ENCODE peak calls at places on chromosomes 2 and 18, in five cellular contexts. A is A549, V is IMR-90, O is K562, F is GM12878. U is an unnamed sample.

GRCh38 chr2:166314022-166314759 is 61.6 kb downstream of the SCN9A start:
- DNase-seq in V (peak; percentile 94), O (no peak), A (no peak), F (no peak), U (no peak)

GRCh38 chr2:64939332-64939917 is 49.8 kb upstream of the SLC1A4 start:
- DNase-seq in F (peak; percentile 75), A (no peak), V (no peak), O (no peak), U (peak; percentile 22)

GRCh38 chr2:218030409-218031195 is 27.8 kb upstream of the TNS1 start:
- DNase-seq in A (no peak), F (no peak), O (no peak), V (no peak), U (no peak)

GRCh38 chr18:75554644-75555043 is 127.1 kb upstream of the SMIM21 start:
- DNase-seq in F (no peak), V (no peak), O (no peak), A (no peak), U (no peak)

GRCh38 chr18:59383831-59384230 is 24.8 kb upstream of the LMAN1 start:
- DNase-seq in F (no peak), V (no peak), A (no peak), O (no peak), U (no peak)

GRCh38 chr2:86397989-86398388 is 43.2 kb upstream of the KDM3A start:
- DNase-seq in A (no peak), V (no peak), O (peak; percentile 62), F (no peak), U (peak; percentile 23)

GRCh38 chr2:71494523-71495155 is 41.3 kb downstream of the DYSF start:
- DNase-seq in O (no peak), F (no peak), A (no peak), V (no peak), U (no peak)

GRCh38 chr2:84481702-84482101 is 22.6 kb upstream of the SUCLG1 start:
- DNase-seq in A (no peak), F (no peak), V (peak; percentile 77), O (no peak), U (no peak)

GRCh38 chr2:234725528-234726264 is 226.1 kb upstream of the SH3BP4 start:
- DNase-seq in F (no peak), A (no peak), O (no peak), V (peak; percentile 27), U (no peak)

GRCh38 chr2:233130024-233130423 is 69.9 kb downstream of the INPP5D start:
- DNase-seq in O (no peak), F (no peak), V (no peak), A (no peak), U (no peak)

GRCh38 chr18:79069792-79070151 is 578 bp downstream of the ATP9B start:
- DNase-seq in V (no peak), O (no peak), F (no peak), A (no peak), U (no peak)

GRCh38 chr18:46675112-46675511 is 18.1 kb upstream of the LOXHD1 start:
- DNase-seq in A (no peak), V (no peak), F (no peak), O (no peak), U (no peak)

GRCh38 chr18:77736817-77737216 is 487.2 kb downstream of the GALR1 start:
- DNase-seq in F (no peak), A (no peak), V (no peak), O (no peak), U (no peak)

GRCh38 chr18:63604791-63605567 is 17.8 kb downstream of the SERPINB13 start:
- DNase-seq in A (no peak), V (peak; percentile 17), F (no peak), O (no peak), U (no peak)

GRCh38 chr2:20594957-20595356 is 55.9 kb downstream of the HS1BP3 start:
- DNase-seq in F (no peak), O (no peak), V (no peak), A (no peak), U (no peak)

GRCh38 chr2:269356-270030 is 4.7 kb downstream of the ACP1 start:
- DNase-seq in A (no peak), F (no peak), V (no peak), O (no peak), U (no peak)

GRCh38 chr2:27735263-27735904 is 36.1 kb upstream of the MRPL33 start:
- DNase-seq in F (no peak), O (peak; percentile 59), A (no peak), V (peak; percentile 54), U (no peak)

GRCh38 chr2:191065785-191066184 is 51.8 kb upstream of the STAT1 start:
- DNase-seq in A (no peak), F (no peak), V (no peak), O (no peak), U (no peak)

GRCh38 chr18:58288922-58289797 is 245.1 kb downstream of the NEDD4L start:
- DNase-seq in F (no peak), V (peak; percentile 65), O (peak; percentile 21), A (no peak), U (no peak)

GRCh38 chr2:71459084-71459431 is 5.7 kb downstream of the DYSF start:
- DNase-seq in A (no peak), V (no peak), F (no peak), O (no peak), U (no peak)

GRCh38 chr18:5993938-5994337 is 98.6 kb upstream of the TMEM200C start:
- DNase-seq in A (no peak), F (no peak), O (no peak), V (no peak), U (no peak)

GRCh38 chr2:70043252-70043875 is 43.9 kb upstream of the PCBP1 start:
- DNase-seq in O (no peak), F (no peak), A (no peak), V (no peak), U (no peak)

GRCh38 chr2:231382116-231382515 is 13.4 kb upstream of the B3GNT7 start:
- DNase-seq in V (no peak), A (no peak), O (no peak), F (no peak), U (no peak)

GRCh38 chr2:114020668-114021067 is 130.8 kb downstream of the ACTR3 start:
- DNase-seq in O (no peak), A (no peak), F (no peak), V (no peak), U (no peak)

GRCh38 chr2:133390151-133390550 is 178.1 kb downstream of the NCKAP5 start:
- DNase-seq in A (no peak), F (no peak), O (no peak), V (peak; percentile 82), U (no peak)

GRCh38 chr2:145027073-145027459 is 507.1 kb upstream of the ZEB2 start:
- DNase-seq in F (no peak), V (peak; percentile 49), O (no peak), A (no peak), U (no peak)

GRCh38 chr2:45494275-45494977 is 116.6 kb downstream of the SRBD1 start:
- DNase-seq in A (peak; percentile 34), V (peak; percentile 79), F (peak; percentile 21), O (peak; percentile 64), U (peak; percentile 56)

GRCh38 chr18:48113691-48114090 is 183.2 kb upstream of the SMAD2 start:
- DNase-seq in F (no peak), A (no peak), V (no peak), O (no peak), U (no peak)

GRCh38 chr2:223117533-223117932 is 65.5 kb downstream of the KCNE4 start:
- DNase-seq in V (no peak), F (no peak), A (no peak), O (no peak), U (no peak)

DNA sequence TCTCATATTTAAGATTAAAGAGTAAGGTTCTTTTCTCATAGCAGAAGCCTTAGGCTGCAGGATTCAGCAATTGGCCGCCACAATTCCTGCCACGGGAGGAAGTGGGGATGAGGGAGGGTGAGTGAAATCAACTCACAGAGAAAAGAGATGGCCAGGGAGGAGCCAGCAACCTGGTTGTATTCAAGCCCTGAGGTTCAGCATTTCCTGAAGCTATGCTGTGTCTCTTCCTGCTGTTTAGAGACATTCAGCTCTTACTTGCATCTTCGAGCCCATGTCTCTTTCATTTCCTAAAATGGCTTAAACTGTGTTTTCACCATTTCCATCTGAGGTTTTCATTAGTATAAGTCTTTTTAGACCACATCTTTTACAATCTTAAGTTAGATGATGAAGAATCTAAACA is 522.6 kb downstream of the CNTNAP5 start:
- DNase-seq in A (no peak), V (no peak), F (no peak), O (no peak), U (no peak)
- TF ChIP-seq RCOR1 in A (no peak), V (no peak), F (no peak), O (no peak), U (no peak)

GRCh38 chr2:16674154-16674553 is 8.5 kb upstream of the CYRIA start:
- DNase-seq in O (no peak), F (no peak), A (no peak), V (no peak), U (no peak)

GRCh38 chr2:16675781-16676180 is 10.1 kb upstream of the CYRIA start:
- DNase-seq in V (no peak), F (no peak), A (no peak), O (no peak), U (no peak)

GRCh38 chr2:16666453-16666801 is 793 bp upstream of the CYRIA start:
- DNase-seq in V (peak; percentile 79), F (no peak), O (no peak), A (no peak), U (no peak)

GRCh38 chr2:16665746-16666452 is at the start of gene CYRIA:
- DNase-seq in O (peak; percentile 69), A (peak; percentile 23), V (no peak), F (no peak), U (peak; percentile 91)

GRCh38 chr2:16671760-16672159 is 6.1 kb upstream of the CYRIA start:
- DNase-seq in O (no peak), V (peak; percentile 27), A (no peak), F (no peak), U (no peak)
- TF ChIP-seq RCOR1 in O (no peak), V (no peak), A (no peak), F (no peak), U (no peak)

DNA sequence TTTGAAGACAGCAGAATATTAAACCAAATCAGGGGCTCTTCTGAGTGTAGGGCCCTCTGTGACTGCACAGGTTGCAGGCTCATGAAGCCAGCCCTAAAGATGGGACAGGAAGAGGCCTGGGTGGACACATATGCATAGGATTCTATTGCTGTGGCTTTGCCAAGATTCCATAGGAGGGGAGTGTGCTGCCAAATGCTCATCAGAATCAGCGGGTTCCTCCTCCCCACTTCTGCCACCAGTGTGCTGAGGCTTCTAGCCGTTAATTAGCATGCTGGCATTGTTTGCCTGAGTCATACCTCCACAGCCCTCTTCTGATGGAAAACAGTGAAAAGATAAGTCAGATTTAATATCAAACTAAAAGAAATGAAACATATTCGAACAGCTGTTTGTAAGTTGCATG is 103.9 kb upstream of the TMEFF2 start:
- DNase-seq in V (no peak), F (no peak), A (no peak), O (no peak), U (no peak)
- TF ChIP-seq RCOR1 in V (no peak), F (no peak), A (no peak), O (no peak), U (no peak)

DNA sequence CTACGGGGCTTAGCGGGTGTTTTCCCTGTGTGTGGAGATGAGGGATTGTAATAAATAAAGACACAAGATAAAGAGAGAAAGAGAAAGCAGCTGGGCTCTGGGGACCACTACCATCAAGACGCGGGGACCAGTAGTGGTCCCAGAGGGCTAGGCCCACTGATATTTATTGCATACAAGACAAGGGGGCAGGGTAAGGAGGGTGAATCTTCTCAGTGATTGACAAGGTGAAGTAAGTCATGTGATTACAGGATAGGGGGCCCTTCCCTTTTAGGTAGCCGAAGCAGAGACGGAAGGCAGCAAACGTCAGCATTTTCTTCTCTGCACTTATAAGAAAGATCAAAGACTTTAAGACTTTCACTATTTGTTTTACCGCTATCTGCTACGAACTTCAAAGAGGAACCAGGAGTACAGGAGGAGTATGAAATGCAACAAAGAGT is 4.5 kb upstream of the GAL3ST2 start:
- DNase-seq in O (no peak), A (no peak), V (no peak), F (peak; percentile 40), U (no peak)
- TF ChIP-seq RCOR1 in O (no peak), A (no peak), V (no peak), F (no peak), U (no peak)

U was measured in SK-N-SH.